ENCODE peak calls at places on chromosomes 3 and 15, in nine cellular contexts. G is iPS-NIHi11; K is NCI-H1105; I is anterior cingulate cortex; O is CD4-positive, alpha-beta T cell; J is AG10803; Y is Daoy; P is AG20443; M is NCI-H1092 treated with DMSO at 0.1 percent for 48 hours. T is an unnamed sample.

GRCh38 chr3:118987466-118987865 is 47.2 kb downstream of the IGSF11 start:
- DNase-seq in K (peak), J (peak), P (peak), M (peak), Y (peak), G (no peak), I (peak), O (no peak), T (no peak)

GRCh38 chr3:113791381-113791780 is 44.5 kb downstream of the ATP6V1A start:
- DNase-seq in Y (no peak), P (no peak), I (no peak), M (no peak), G (no peak), K (no peak), O (no peak), J (no peak), T (no peak)

GRCh38 chr15:80492409-80492808 is 88.2 kb downstream of the ARNT2 start:
- DNase-seq in P (no peak), G (no peak), O (no peak), K (no peak), M (no peak), J (no peak), I (no peak), Y (no peak), T (no peak)

GRCh38 chr3:136247436-136247835 is 2.7 kb upstream of the PCCB start:
- DNase-seq in K (no peak), O (no peak), P (no peak), G (peak), M (no peak), Y (no peak), I (no peak), J (no peak), T (peak)

GRCh38 chr3:136728918-136729317 is 23.3 kb downstream of the STAG1 start:
- DNase-seq in I (no peak), P (peak), O (no peak), M (no peak), K (no peak), J (peak), Y (peak), G (no peak), T (no peak)

GRCh38 chr3:160481856-160482255 is 32.3 kb upstream of the TRIM59 start:
- DNase-seq in O (no peak), Y (no peak), K (no peak), P (no peak), I (no peak), J (no peak), G (no peak), M (no peak), T (no peak)

GRCh38 chr3:60989893-60990740 is 261.1 kb downstream of the FHIT start:
- DNase-seq in P (no peak), J (no peak), Y (no peak), K (no peak), O (no peak), G (no peak), M (no peak), I (no peak), T (no peak)

GRCh38 chr15:85579957-85580694 is 199.7 kb downstream of the AKAP13 start:
- DNase-seq in I (no peak), P (peak), M (no peak), O (no peak), K (no peak), G (no peak), J (peak), Y (peak), T (no peak)

GRCh38 chr3:46565607-46566039 is 479 bp downstream of the LRRC2 start:
- DNase-seq in P (peak), G (peak), Y (no peak), K (no peak), M (no peak), J (no peak), I (no peak), O (no peak), T (no peak)

GRCh38 chr15:94644433-94644832 is 413.1 kb downstream of the MCTP2 start:
- DNase-seq in G (no peak), Y (no peak), K (no peak), I (no peak), M (no peak), O (no peak), P (no peak), J (no peak), T (no peak)

GRCh38 chr15:45363334-45363733 is 15.0 kb downstream of the GATM start:
- DNase-seq in P (no peak), J (no peak), Y (no peak), K (no peak), I (no peak), O (no peak), G (no peak), M (no peak), T (no peak)

GRCh38 chr3:28286595-28286994 is 45.2 kb downstream of the CMC1 start:
- DNase-seq in O (no peak), J (peak), I (no peak), P (peak), M (no peak), Y (no peak), G (peak), K (no peak), T (no peak)

GRCh38 chr15:41550066-41550805 is 6.2 kb upstream of the RPAP1 start:
- DNase-seq in O (no peak), P (no peak), K (no peak), M (no peak), I (no peak), G (no peak), Y (no peak), J (no peak), T (no peak)

T was measured in NCI-H1436.